ENCODE peak calls at places on chromosomes 3 and 15, in five cellular contexts. P, W, M, J and Q are unnamed samples.

GRCh38 chr3:25906132-25906906 is 116.4 kb downstream of the OXSM start:
- DNase-seq in P (no peak), J (no peak), W (no peak), M (no peak), Q (no peak)

GRCh38 chr15:95247068-95247984 is 1016.0 kb downstream of the MCTP2 start:
- DNase-seq in P (no peak), W (no peak), J (peak), M (peak), Q (no peak)

GRCh38 chr3:40770046-40770445 is 245.3 kb downstream of the ZNF621 start:
- DNase-seq in W (no peak), J (no peak), M (no peak), P (no peak), Q (no peak)

GRCh38 chr3:33424606-33425453 is 15.4 kb downstream of the UBP1 start:
- DNase-seq in M (no peak), W (no peak), P (no peak), J (no peak), Q (no peak)

GRCh38 chr3:126974756-126975155 is 8.2 kb upstream of the PLXNA1 start:
- DNase-seq in J (no peak), W (no peak), P (no peak), M (no peak), Q (no peak)

GRCh38 chr3:105827101-105827634 is 41.6 kb downstream of the CBLB start:
- DNase-seq in W (no peak), M (no peak), P (no peak), J (no peak), Q (no peak)

GRCh38 chr3:160986060-160986459 is 119.1 kb downstream of the B3GALNT1 start:
- DNase-seq in J (no peak), P (no peak), W (no peak), M (no peak), Q (no peak)

GRCh38 chr3:49173116-49173791 is 1.9 kb downstream of the KLHDC8B start:
- DNase-seq in J (peak), P (no peak), M (no peak), W (peak), Q (no peak)

GRCh38 chr3:159775372-159775961 is 213.2 kb upstream of the IL12A start:
- DNase-seq in W (no peak), M (no peak), P (no peak), J (peak), Q (no peak)

GRCh38 chr15:74773329-74773728 is 8.6 kb upstream of the CSK start:
- DNase-seq in P (no peak), M (no peak), W (no peak), J (no peak), Q (no peak)

GRCh38 chr3:102038477-102039142 is 189.3 kb downstream of the NFKBIZ start:
- DNase-seq in W (no peak), M (no peak), J (no peak), P (no peak), Q (no peak)

GRCh38 chr3:196609815-196610515 is 29.5 kb upstream of the NRROS start:
- DNase-seq in M (no peak), J (no peak), W (no peak), P (no peak), Q (no peak)

GRCh38 chr3:123765475-123766166 is 118.5 kb downstream of the MYLK start:
- DNase-seq in P (no peak), M (no peak), W (no peak), J (no peak), Q (no peak)

GRCh38 chr3:165946360-165946759 is 109.1 kb upstream of the BCHE start:
- DNase-seq in J (no peak), M (no peak), W (no peak), P (no peak), Q (no peak)

GRCh38 chr3:13113346-13114335 is 40.4 kb upstream of the IQSEC1 start:
- DNase-seq in W (no peak), J (no peak), M (no peak), P (no peak), Q (no peak)

GRCh38 chr3:194404365-194405140 is 5.5 kb upstream of the GP5 start:
- DNase-seq in M (peak), P (peak), J (peak), W (no peak), Q (peak)

GRCh38 chr15:69410290-69410874 is 3.8 kb upstream of the KIF23 start:
- DNase-seq in M (peak), J (no peak), P (no peak), W (no peak), Q (no peak)

GRCh38 chr3:126360046-126360713 is 3.0 kb upstream of the KLF15 start:
- DNase-seq in J (no peak), M (no peak), W (no peak), P (no peak), Q (no peak)

GRCh38 chr3:149378420-149379388 is 1.3 kb upstream of the TM4SF1 start:
- DNase-seq in W (no peak), M (no peak), P (no peak), J (no peak), Q (no peak)

GRCh38 chr3:46369675-46370132 is 1.0 kb upstream of the CCR5 start:
- DNase-seq in M (no peak), P (no peak), J (no peak), W (peak), Q (no peak)

GRCh38 chr3:117553461-117553860 is 843.9 kb downstream of the TUSC7 start:
- DNase-seq in J (no peak), M (peak), W (no peak), P (no peak), Q (no peak)

GRCh38 chr3:57778499-57778898 is 22.4 kb downstream of the SLMAP start:
- DNase-seq in W (no peak), P (no peak), J (no peak), M (no peak), Q (no peak)

GRCh38 chr3:187267306-187267705 is 24.2 kb downstream of the MASP1 start:
- DNase-seq in J (no peak), W (no peak), M (no peak), P (no peak), Q (no peak)

GRCh38 chr3:99943931-99944761 is 126.5 kb downstream of the CMSS1 start:
- DNase-seq in P (no peak), J (no peak), W (no peak), M (no peak), Q (no peak)

GRCh38 chr3:30193625-30194044 is 412.8 kb upstream of the TGFBR2 start:
- DNase-seq in W (no peak), J (no peak), P (no peak), M (no peak), Q (no peak)

GRCh38 chr3:66508461-66508860 is 7.6 kb upstream of the LRIG1 start:
- DNase-seq in W (no peak), M (no peak), P (no peak), J (no peak), Q (no peak)

GRCh38 chr3:41330465-41330864 is 131.2 kb downstream of the CTNNB1 start:
- DNase-seq in W (no peak), P (no peak), M (no peak), J (no peak), Q (no peak)

GRCh38 chr3:52405601-52406115 is 39.2 kb downstream of the SEMA3G start:
- DNase-seq in M (no peak), P (no peak), J (no peak), W (no peak), Q (no peak)

GRCh38 chr3:58691997-58692396 is 25.4 kb upstream of the FAM3D start:
- DNase-seq in W (no peak), P (no peak), M (no peak), J (no peak), Q (no peak)

GRCh38 chr3:173977747-173978146 is 580.2 kb downstream of the NLGN1 start:
- DNase-seq in W (no peak), P (no peak), J (no peak), M (peak), Q (no peak)

GRCh38 chr3:117141821-117142220 is 432.2 kb downstream of the TUSC7 start:
- DNase-seq in J (no peak), M (no peak), P (no peak), W (no peak), Q (no peak)

GRCh38 chr3:74883690-74884089 is 269.2 kb upstream of the CNTN3 start:
- DNase-seq in W (no peak), M (no peak), P (no peak), J (no peak), Q (no peak)

GRCh38 chr15:46080018-46080417 is 445.2 kb downstream of the SQOR start:
- DNase-seq in W (no peak), M (no peak), J (no peak), P (no peak), Q (no peak)

GRCh38 chr3:138684411-138684810 is 75.8 kb downstream of the FAIM start:
- DNase-seq in M (no peak), P (no peak), J (no peak), W (no peak), Q (no peak)

GRCh38 chr15:60844431-60845174 is 365.7 kb upstream of the ICE2 start:
- DNase-seq in M (no peak), J (peak), P (peak), W (no peak), Q (peak)

GRCh38 chr15:76393614-76394013 is 57.0 kb downstream of the ISL2 start:
- DNase-seq in P (no peak), J (no peak), M (no peak), W (no peak), Q (no peak)

GRCh38 chr3:98630416-98630815 is 37.0 kb upstream of the CPOX start:
- DNase-seq in J (no peak), M (no peak), P (no peak), W (no peak), Q (no peak)